ENCODE peak calls at places on chromosome 11, in five cellular contexts. G is neuronal stem cell, Z is mammary epithelial cell, R is HCT116, Y is spleen. O is an unnamed sample.

GRCh38 chr11:17979770-17980371 is 33.0 kb downstream of the SERGEF start:
- DNase-seq in G (peak; percentile 44), Z (no peak), R (no peak), Y (no peak), O (no peak)

GRCh38 chr11:131899954-131900580 is 529.7 kb downstream of the NTM start:
- DNase-seq in G (no peak), Z (no peak), R (no peak), Y (no peak), O (no peak)

GRCh38 chr11:44361883-44362282 is 51.9 kb upstream of the ALX4 start:
- DNase-seq in G (no peak), Z (no peak), R (no peak), Y (no peak), O (no peak)

GRCh38 chr11:27213232-27213660 is 149.8 kb downstream of the CCDC34 start:
- DNase-seq in G (peak; percentile 17), Z (peak; percentile 79), R (no peak), Y (no peak), O (peak; percentile 71)

GRCh38 chr11:132878111-132878510 is 654.2 kb downstream of the OPCML start:
- DNase-seq in G (no peak), Z (no peak), R (no peak), Y (no peak), O (no peak)

GRCh38 chr11:86403458-86403857 is 28.8 kb downstream of the CCDC81 start:
- DNase-seq in G (no peak), Z (no peak), R (no peak), Y (no peak), O (no peak)

GRCh38 chr11:72750086-72750485 is 2.1 kb downstream of the ARAP1 start:
- DNase-seq in G (no peak), Z (no peak), R (no peak), Y (peak; percentile 73), O (no peak)

GRCh38 chr11:46321757-46322156 is 25.5 kb upstream of the DGKZ start:
- DNase-seq in G (no peak), Z (peak; percentile 60), R (no peak), Y (no peak), O (no peak)

GRCh38 chr11:43790444-43790794 is 90.2 kb upstream of the ALKBH3 start:
- DNase-seq in G (no peak), Z (peak; percentile 75), R (peak; percentile 22), Y (no peak), O (no peak)

GRCh38 chr11:130437848-130438247 is 9.4 kb upstream of the ADAMTS8 start:
- DNase-seq in G (no peak), Z (peak; percentile 74), R (no peak), Y (no peak), O (no peak)

GRCh38 chr11:64842851-64843841 is 1.3 kb downstream of the CDC42BPG start:
- DNase-seq in G (no peak), Z (peak; percentile 85), R (no peak), Y (peak; percentile 81), O (no peak)

GRCh38 chr11:72787262-72788104 is 6.4 kb downstream of the STARD10 start:
- DNase-seq in G (no peak), Z (no peak), R (no peak), Y (peak; percentile 81), O (no peak)

GRCh38 chr11:111960916-111961315 is 23.8 kb downstream of the DIXDC1 start:
- DNase-seq in G (no peak), Z (peak; percentile 96), R (no peak), Y (no peak), O (no peak)

GRCh38 chr11:58575377-58576020 is at the start of gene LPXN:
- DNase-seq in G (no peak), Z (peak; percentile 79), R (no peak), Y (no peak), O (no peak)

GRCh38 chr11:117026593-117027330 is 71.5 kb downstream of the SIK3 start:
- DNase-seq in G (no peak), Z (peak; percentile 59), R (peak; percentile 19), Y (no peak), O (no peak)

GRCh38 chr11:83410605-83411565 is 124.7 kb upstream of the CCDC90B start:
- DNase-seq in G (no peak), Z (no peak), R (no peak), Y (no peak), O (no peak)

GRCh38 chr11:131430466-131431176 is 60.2 kb downstream of the NTM start:
- DNase-seq in G (no peak), Z (no peak), R (no peak), Y (no peak), O (no peak)

GRCh38 chr11:87972133-87972532 is 203.1 kb downstream of the RAB38 start:
- DNase-seq in G (no peak), Z (no peak), R (no peak), Y (no peak), O (no peak)

GRCh38 chr11:72833792-72834501 is 19.7 kb downstream of the ATG16L2 start:
- DNase-seq in G (no peak), Z (no peak), R (no peak), Y (no peak), O (no peak)

GRCh38 chr11:88555018-88555828 is 217.7 kb upstream of the CTSC start:
- DNase-seq in G (no peak), Z (peak; percentile 99), R (peak; percentile 95), Y (no peak), O (peak; percentile 82)

GRCh38 chr11:66637557-66638176 is 836 bp upstream of the RBM4 start:
- DNase-seq in G (peak; percentile 20), Z (no peak), R (no peak), Y (no peak), O (no peak)

GRCh38 chr11:30960387-30960992 is 374.3 kb upstream of the MPPED2 start:
- DNase-seq in G (peak; percentile 36), Z (no peak), R (peak; percentile 35), Y (no peak), O (no peak)

GRCh38 chr11:119572481-119573424 is 149.8 kb upstream of the THY1 start:
- DNase-seq in G (no peak), Z (peak; percentile 87), R (peak; percentile 43), Y (no peak), O (no peak)

GRCh38 chr11:22780914-22781593 is 48.5 kb downstream of the SVIP start:
- DNase-seq in G (peak; percentile 6), Z (no peak), R (no peak), Y (no peak), O (no peak)

GRCh38 chr11:65036931-65037330 is 4.1 kb upstream of the SAC3D1 start:
- DNase-seq in G (no peak), Z (no peak), R (no peak), Y (no peak), O (no peak)

GRCh38 chr11:69926376-69927050 is 107.3 kb upstream of the FGF3 start:
- DNase-seq in G (no peak), Z (no peak), R (no peak), Y (peak; percentile 35), O (no peak)

DNA sequence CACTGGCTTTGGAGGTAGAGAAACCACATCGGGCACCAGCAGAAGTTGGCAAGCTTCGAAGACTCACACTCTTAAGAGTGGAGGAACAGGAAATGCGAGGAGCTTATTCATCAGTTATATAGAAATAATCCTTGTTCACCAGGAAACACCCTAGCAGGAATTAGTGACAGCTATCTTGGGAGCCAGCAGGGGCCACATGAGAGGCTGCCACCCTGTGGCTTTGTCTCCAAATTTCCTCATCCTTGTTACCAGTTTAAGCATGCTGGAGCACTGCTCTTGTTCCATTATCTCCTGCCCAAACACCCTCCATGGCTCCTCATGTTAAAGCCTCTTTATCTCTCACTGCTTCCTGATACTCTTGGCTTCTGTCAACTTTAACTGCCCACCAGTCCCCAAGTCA is 131.0 kb downstream of the PLEKHA7 start:
- DNase-seq in G (no peak), Z (peak; percentile 86), R (peak; percentile 39), Y (no peak), O (no peak)
- H3K4me1 ChIP-seq in G (no peaks in the 10 kb centered on the region), Z (peaks cover 45% of the 10 kb centered on the region), R (peaks cover 20% of the 10 kb centered on the region), Y (peaks cover 13% of the 10 kb centered on the region), O (no peaks in the 10 kb centered on the region)

DNA sequence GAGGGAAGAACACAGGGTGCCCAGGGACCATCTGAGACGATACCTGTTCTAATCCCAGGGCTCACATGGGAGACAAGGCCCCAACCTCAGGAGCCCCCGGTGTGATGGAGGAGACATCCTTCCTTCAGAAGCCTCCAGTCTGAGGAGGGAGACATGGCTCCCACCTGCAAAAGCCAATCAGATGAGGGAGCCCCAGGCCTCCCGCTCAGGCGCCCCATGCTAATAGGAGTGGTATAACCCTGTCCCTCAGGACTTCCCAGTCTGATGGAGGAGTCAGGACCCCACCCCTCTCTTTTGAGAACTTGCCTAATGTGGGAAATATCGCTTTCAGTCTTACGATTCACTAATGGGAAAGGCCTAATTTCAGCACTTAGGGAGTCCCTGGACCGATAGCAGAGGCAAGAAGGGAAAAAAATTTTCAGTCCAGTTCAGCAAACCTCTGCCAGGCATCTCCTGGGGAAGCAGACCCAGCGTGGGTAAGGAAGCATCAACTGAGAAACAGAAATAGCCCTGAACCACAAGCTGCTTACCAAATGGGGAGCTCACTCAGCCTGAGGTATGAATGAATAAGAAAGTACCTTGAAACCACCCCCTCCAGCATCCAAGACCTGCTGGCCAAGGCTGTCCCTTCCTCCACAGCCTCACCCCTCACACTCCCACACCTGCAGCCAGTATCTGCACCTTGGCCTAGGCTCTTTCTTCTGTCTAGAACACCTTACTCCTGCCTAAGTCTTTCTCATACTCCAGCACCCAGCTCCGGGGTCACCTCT is 5.8 kb downstream of the ARRB1 start:
- DNase-seq in G (no peak), Z (no peak), R (no peak), Y (no peak), O (no peak)
- H3K27ac ChIP-seq in G (no peak overlapping the region), Z (no peak overlapping the region), R (no peak overlapping the region), Y (peak overlapping the region; percentile 54), O (no peak overlapping the region)

DNA sequence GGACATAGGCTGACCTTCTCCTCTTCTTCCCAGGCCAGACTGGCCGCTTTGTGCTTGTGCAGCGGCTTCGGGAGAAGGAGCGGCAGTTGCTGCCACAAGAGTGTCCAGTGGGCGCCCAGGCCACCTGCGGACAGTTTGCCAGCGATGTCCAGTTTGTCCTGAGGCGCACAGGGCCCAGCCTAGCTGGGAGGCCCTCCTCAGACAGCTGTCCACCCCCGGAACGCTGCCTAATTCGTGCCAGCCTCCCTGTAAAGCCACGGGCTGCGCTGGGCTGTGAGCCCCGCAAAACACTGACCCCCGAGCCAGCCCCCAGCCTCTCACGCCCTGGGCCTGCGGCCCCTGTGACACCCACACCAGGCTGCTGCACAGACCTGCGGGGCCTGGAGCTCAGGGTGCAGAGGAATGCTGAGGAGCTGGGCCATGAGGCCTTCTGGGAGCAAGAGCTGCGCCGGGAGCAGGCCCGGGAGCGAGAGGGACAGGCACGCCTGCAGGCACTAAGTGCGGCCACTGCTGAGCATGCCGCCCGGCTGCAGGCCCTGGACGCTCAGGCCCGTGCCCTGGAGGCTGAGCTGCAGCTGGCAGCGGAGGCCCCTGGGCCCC is 1.4 kb downstream of the RASSF7 start:
- DNase-seq in G (no peak), Z (no peak), R (no peak), Y (peak; percentile 81), O (no peak)
- H3K4me1 ChIP-seq in G (peaks cover 21% of the 10 kb centered on the region), Z (peaks cover 41% of the 10 kb centered on the region), R (peaks cover 55% of the 10 kb centered on the region), Y (peaks cover 28% of the 10 kb centered on the region), O (peaks cover 15% of the 10 kb centered on the region)

GRCh38 chr11:76234704-76235232 is 28.5 kb upstream of the WNT11 start:
- DNase-seq in G (no peak), Z (no peak), R (no peak), Y (peak; percentile 86), O (no peak)
- H3K27ac ChIP-seq in G (peak overlapping the region; percentile 37), Z (peak overlapping the region; percentile 40), R (no peak overlapping the region), Y (peak overlapping the region; percentile 89), O (peak overlapping the region; percentile 73)

GRCh38 chr11:121892131-121892681 is 223.8 kb downstream of the BLID start:
- DNase-seq in G (no peak), Z (peak; percentile 51), R (no peak), Y (no peak), O (no peak)
- H3K4me1 ChIP-seq in G (peaks cover under 1% of the 10 kb centered on the region), Z (peaks cover 73% of the 10 kb centered on the region), R (peaks cover 29% of the 10 kb centered on the region), Y (peaks cover 5% of the 10 kb centered on the region), O (no peaks in the 10 kb centered on the region)

O was measured in SJSA1.